ENCODE peak calls at places on chromosomes 2 and 18, in nine cellular contexts. F, V, W, E, U, I, K, M and Z are unnamed samples.
A peak's percentile ranks its signal among the peaks of the same experiment; 100 is the strongest.

GRCh38 chr2:15092691-15093090 is 460.2 kb downstream of the LRATD1 start:
- DNase-seq in W (no peak), M (no peak), F (no peak), E (no peak), I (no peak), U (peak; percentile 26), V (no peak), K (no peak), Z (no peak)

GRCh38 chr2:20153131-20153851 is 71.6 kb downstream of the SDC1 start:
- DNase-seq in U (no peak), W (no peak), F (no peak), K (no peak), I (no peak), E (no peak), M (no peak), V (no peak), Z (no peak)

GRCh38 chr2:8790739-8791162 is 46.7 kb downstream of the KIDINS220 start:
- DNase-seq in E (no peak), K (no peak), U (no peak), F (no peak), M (no peak), V (no peak), W (no peak), I (no peak), Z (no peak)

GRCh38 chr2:205477016-205477705 is 205.1 kb upstream of the NRP2 start:
- DNase-seq in V (peak; percentile 2), I (no peak), M (no peak), F (no peak), K (no peak), U (no peak), E (no peak), W (no peak), Z (no peak)

GRCh38 chr2:127661072-127661618 is 14.2 kb downstream of the LIMS2 start:
- DNase-seq in E (peak; percentile 61), W (peak; percentile 0), M (peak; percentile 79), K (no peak), U (no peak), V (peak; percentile 84), F (peak; percentile 4), I (no peak), Z (no peak)

GRCh38 chr2:68577183-68577582 is 66.2 kb upstream of the PROKR1 start:
- DNase-seq in E (no peak), I (no peak), W (no peak), F (no peak), U (no peak), K (no peak), M (no peak), V (peak; percentile 37), Z (no peak)

GRCh38 chr2:176567361-176567760 is 298.1 kb downstream of the MTX2 start:
- DNase-seq in W (no peak), E (no peak), U (no peak), M (no peak), I (no peak), K (no peak), F (no peak), V (no peak), Z (no peak)

GRCh38 chr18:48946329-48946835 is 4.4 kb downstream of the SMAD7 start:
- DNase-seq in V (peak; percentile 64), W (no peak), U (no peak), I (no peak), F (peak; percentile 17), M (no peak), K (no peak), E (no peak), Z (no peak)

GRCh38 chr18:27662537-27662936 is 477.4 kb upstream of the CHST9 start:
- DNase-seq in F (no peak), E (no peak), K (no peak), V (no peak), U (no peak), W (no peak), I (no peak), M (no peak), Z (no peak)

GRCh38 chr18:44680271-44681038 is at the start of gene SETBP1:
- DNase-seq in F (peak; percentile 71), V (peak; percentile 58), W (peak; percentile 77), E (peak; percentile 91), M (no peak), U (no peak), K (peak; percentile 73), I (peak; percentile 67), Z (peak; percentile 57)

GRCh38 chr2:234003972-234004617 is 46.4 kb upstream of the SPP2 start:
- DNase-seq in V (peak; percentile 89), I (peak; percentile 65), M (no peak), W (no peak), K (no peak), F (no peak), U (peak; percentile 76), E (no peak), Z (no peak)

GRCh38 chr2:11534746-11535484 is 1.1 kb downstream of the GREB1 start:
- DNase-seq in V (no peak), W (no peak), M (no peak), F (no peak), I (no peak), E (no peak), U (no peak), K (no peak), Z (no peak)
- TF ChIP-seq CTCF in V (peak; percentile 19), W (peak; percentile 38), M (peak; percentile 32), F (no peak), I (no peak), E (no peak), U (no peak), K (no peak), Z (no peak)

GRCh38 chr2:57720728-57721627 is 325.6 kb upstream of the VRK2 start:
- DNase-seq in I (no peak), M (no peak), V (peak; percentile 69), E (no peak), W (peak; percentile 22), U (peak; percentile 36), K (peak; percentile 20), F (peak; percentile 8), Z (peak; percentile 51)
- TF ChIP-seq CTCF in I (peak; percentile 53), M (peak; percentile 95), V (peak; percentile 85), E (peak; percentile 41), W (peak; percentile 67), U (peak; percentile 60), K (peak; percentile 67), F (peak; percentile 62), Z (peak; percentile 85)

DNA sequence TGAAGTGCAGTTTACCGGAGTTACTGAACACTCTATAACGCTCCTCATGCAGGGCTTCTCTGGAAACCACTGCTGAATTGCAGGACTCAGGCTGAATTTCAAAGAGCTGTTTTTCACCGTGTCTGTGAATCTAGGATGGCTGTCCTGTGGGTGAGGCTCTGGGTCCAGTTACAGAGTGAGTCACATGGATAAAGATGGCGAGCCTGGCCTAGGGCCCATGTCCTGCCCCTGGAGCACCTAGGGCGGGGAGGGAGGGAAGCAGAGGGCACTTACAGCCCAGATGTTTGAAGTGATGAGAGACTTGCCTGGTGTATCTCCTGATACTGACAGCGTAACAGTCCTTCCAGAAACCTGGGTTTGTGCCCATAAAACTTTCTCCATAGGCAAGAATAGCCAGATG is 583.0 kb downstream of the IRS1 start:
- DNase-seq in I (no peak), M (no peak), W (no peak), E (no peak), V (no peak), K (no peak), U (no peak), F (no peak), Z (no peak)
- TF ChIP-seq CTCF in I (no peak), M (no peak), W (no peak), E (no peak), V (no peak), K (no peak), U (no peak), F (no peak), Z (no peak)

DNA sequence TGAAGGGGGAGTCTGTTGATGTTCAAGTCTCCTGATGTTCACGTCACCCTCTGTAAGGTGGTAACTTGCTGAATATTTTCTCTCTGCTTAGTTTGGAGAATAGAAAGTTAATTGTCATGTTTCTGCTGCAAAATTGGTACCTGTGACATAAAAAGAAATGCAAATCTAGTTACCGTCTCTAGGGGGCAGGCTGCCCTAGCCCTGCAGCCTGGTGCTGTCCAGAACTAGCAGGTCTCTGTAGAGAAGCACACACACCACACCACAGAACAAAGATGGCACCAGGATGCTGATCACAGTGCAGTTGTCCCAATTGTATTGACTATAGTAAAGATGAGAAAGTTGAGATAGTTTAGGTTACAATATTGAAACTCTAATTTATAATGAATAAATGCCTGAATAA is 47.0 kb downstream of the SLC9A4 start:
- DNase-seq in W (peak; percentile 7), K (peak; percentile 38), M (no peak), V (peak; percentile 43), E (no peak), F (peak; percentile 25), U (no peak), I (no peak), Z (no peak)
- TF ChIP-seq CTCF in W (peak; percentile 55), K (peak; percentile 51), M (peak; percentile 73), V (peak; percentile 55), E (no peak), F (peak; percentile 62), U (peak; percentile 46), I (peak; percentile 48), Z (peak; percentile 76)

DNA sequence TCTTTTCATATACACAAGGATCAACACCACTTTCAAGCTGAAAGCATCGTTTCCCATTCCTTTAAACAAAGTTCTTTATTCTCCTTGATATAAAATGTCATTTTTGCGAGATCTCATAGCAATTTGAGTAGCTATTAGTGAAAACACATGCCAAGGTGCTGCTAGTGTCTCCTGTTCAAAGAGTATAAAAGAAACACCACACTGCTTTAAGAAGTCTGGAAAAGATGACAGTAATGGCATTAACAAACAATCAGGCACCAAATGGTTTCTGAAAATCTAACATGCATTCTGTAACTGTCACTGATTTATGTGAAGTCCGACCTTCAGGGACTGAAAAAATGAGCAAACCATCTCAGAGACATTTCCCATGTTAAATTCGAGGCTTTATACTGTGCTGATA is 2.4 kb downstream of the CCBE1 start:
- DNase-seq in E (no peak), K (no peak), M (no peak), V (no peak), W (no peak), I (no peak), U (no peak), F (no peak), Z (no peak)
- TF ChIP-seq CTCF in E (no peak), K (no peak), M (no peak), V (no peak), W (no peak), I (no peak), U (no peak), F (no peak), Z (no peak)